ENCODE peak calls at places on chromosomes 11 and 22, in seven cellular contexts. C is sigmoid colon; V is CD8-positive, alpha-beta T cell; R is HCT116; P is effector memory CD4-positive, alpha-beta T cell; T is CD4-positive, alpha-beta memory T cell; A is ovary. S is an unnamed sample. For H3K4me1, the result is how much of the 10 kb centered on the place peaks cover.

GRCh38 chr11:76073716-76074115 is 132.6 kb downstream of the WNT11 start:
- DNase-seq in C (no peak), V (no peak), R (no peak), P (no peak), T (no peak), A (no peak), S (no peak)

GRCh38 chr22:29626497-29627195 is 23.2 kb downstream of the NF2 start:
- DNase-seq in C (no peak), V (no peak), R (no peak), P (no peak), T (no peak), A (no peak), S (no peak)

GRCh38 chr11:963852-964251 is 38.2 kb downstream of the AP2A2 start:
- DNase-seq in C (no peak), V (no peak), R (no peak), P (no peak), T (no peak), A (no peak), S (no peak)

GRCh38 chr11:95920460-95921105 is 3.3 kb downstream of the MTMR2 start:
- DNase-seq in C (no peak), V (no peak), R (no peak), P (no peak), T (no peak), A (no peak), S (no peak)

GRCh38 chr11:36751251-36751839 is 153.3 kb upstream of the RAG2 start:
- DNase-seq in C (no peak), V (no peak), R (no peak), P (no peak), T (no peak), A (no peak), S (no peak)

GRCh38 chr11:71481101-71481960 is 28.3 kb downstream of the NADSYN1 start:
- DNase-seq in C (no peak), V (no peak), R (no peak), P (no peak), T (no peak), A (no peak), S (no peak)

GRCh38 chr11:45025716-45026492 is 75.2 kb upstream of the TP53I11 start:
- DNase-seq in C (peak), V (no peak), R (no peak), P (no peak), T (peak), A (peak), S (no peak)

GRCh38 chr11:68796779-68797178 is 44.9 kb downstream of the CPT1A start:
- DNase-seq in C (no peak), V (no peak), R (no peak), P (no peak), T (no peak), A (no peak), S (no peak)

GRCh38 chr11:61509058-61510029 is 795 bp downstream of the LRRC10B start:
- DNase-seq in C (peak), V (peak), R (peak), P (peak), T (peak), A (no peak), S (peak)

GRCh38 chr11:94545641-94546470 is 2.1 kb downstream of the FUT4 start:
- DNase-seq in C (no peak), V (no peak), R (no peak), P (no peak), T (no peak), A (no peak), S (no peak)

GRCh38 chr22:35299217-35299716 is 427 bp upstream of the TOM1 start:
- DNase-seq in C (no peak), V (no peak), R (no peak), P (no peak), T (no peak), A (no peak), S (no peak)

GRCh38 chr11:7892059-7892699 is 38.9 kb downstream of the OR10A6 start:
- DNase-seq in C (no peak), V (no peak), R (no peak), P (no peak), T (no peak), A (no peak), S (no peak)

GRCh38 chr11:16365456-16366355 is 9.4 kb upstream of the SOX6 start:
- DNase-seq in C (no peak), V (no peak), R (no peak), P (no peak), T (no peak), A (no peak), S (no peak)

GRCh38 chr22:46247443-46247975 is 2.6 kb downstream of the CDPF1 start:
- DNase-seq in C (no peak), V (no peak), R (no peak), P (no peak), T (no peak), A (no peak), S (no peak)

GRCh38 chr11:17772704-17773600 is 38.4 kb downstream of the KCNC1 start:
- DNase-seq in C (peak), V (no peak), R (no peak), P (no peak), T (no peak), A (no peak), S (no peak)

GRCh38 chr22:22913989-22914388 is 26.4 kb downstream of the IGLL5 start:
- DNase-seq in C (no peak), V (no peak), R (no peak), P (no peak), T (no peak), A (no peak), S (no peak)

GRCh38 chr11:313304-313786 is 495 bp upstream of the IFITM1 start:
- DNase-seq in C (no peak), V (no peak), R (no peak), P (no peak), T (no peak), A (no peak), S (peak)

GRCh38 chr11:7385532-7385931 is 99.8 kb upstream of the OLFML1 start:
- DNase-seq in C (no peak), V (no peak), R (no peak), P (no peak), T (no peak), A (no peak), S (no peak)

GRCh38 chr22:45865561-45866397 is 111.2 kb downstream of the WNT7B start:
- DNase-seq in C (peak), V (peak), R (no peak), P (no peak), T (no peak), A (no peak), S (no peak)

DNA sequence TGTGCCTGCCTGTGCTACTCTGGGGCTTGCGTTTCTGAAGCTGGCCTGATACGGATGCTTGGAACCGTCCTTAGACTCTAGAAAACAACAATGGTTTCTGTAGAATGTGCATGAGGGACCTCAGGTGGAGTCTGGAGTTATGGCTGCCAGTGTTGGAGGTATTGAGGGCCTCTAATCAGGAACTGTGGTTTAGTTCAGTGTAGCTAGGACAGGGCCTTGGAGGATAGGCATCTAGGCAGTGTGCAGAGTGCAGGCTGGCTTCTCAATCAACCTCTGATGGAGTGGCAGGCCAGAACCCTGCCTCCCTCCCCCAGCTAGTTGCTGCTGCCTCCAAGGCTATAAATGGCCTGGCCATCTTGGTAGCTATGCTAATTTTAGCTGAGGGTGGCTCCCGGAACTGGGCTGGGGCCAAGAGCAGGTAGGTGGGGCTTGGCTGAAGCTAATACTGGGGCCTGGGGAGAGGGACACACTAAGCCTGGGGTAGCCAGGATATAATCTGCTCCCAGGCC is 4.0 kb downstream of the STIM1 start:
- DNase-seq in C (no peak), V (peak), R (no peak), P (no peak), T (no peak), A (no peak), S (no peak)
- H3K4me1 ChIP-seq in C (half or more), V (half or more), R (under half), P (half or more), T (half or more), A (under half), S (half or more)

GRCh38 chr11:130602700-130603584 is 154.5 kb downstream of the ADAMTS15 start:
- DNase-seq in C (no peak), V (no peak), R (no peak), P (no peak), T (no peak), A (no peak), S (no peak)
- H3K4me3 ChIP-seq in C (no peak), V (no peak), R (no peak), P (no peak), T (no peak), A (no peak), S (no peak)

GRCh38 chr11:70290341-70291065 is 20.0 kb downstream of the PPFIA1 start:
- DNase-seq in C (no peak), V (no peak), R (no peak), P (no peak), T (no peak), A (no peak), S (no peak)
- H3K27ac ChIP-seq in C (no peak), V (no peak), R (no peak), P (no peak), T (no peak), A (no peak), S (no peak)

GRCh38 chr22:41418717-41419116 is 27.9 kb downstream of the TOB2 start:
- DNase-seq in C (no peak), V (no peak), R (no peak), P (no peak), T (no peak), A (no peak), S (no peak)
- H3K4me1 ChIP-seq in C (half or more), V (under half), R (under half), P (under half), T (under half), A (under half), S (under half)

GRCh38 chr11:2382129-2382517 is 5.0 kb downstream of the CD81 start:
- DNase-seq in C (peak), V (no peak), R (no peak), P (no peak), T (no peak), A (no peak), S (no peak)

GRCh38 chr11:2385156-2386151 is 8.3 kb downstream of the CD81 start:
- DNase-seq in C (no peak), V (no peak), R (no peak), P (no peak), T (no peak), A (no peak), S (no peak)

GRCh38 chr11:2382927-2383822 is 6.1 kb downstream of the CD81 start:
- DNase-seq in C (peak), V (no peak), R (no peak), P (no peak), T (no peak), A (peak), S (no peak)

GRCh38 chr11:2384723-2385041 is 7.6 kb downstream of the CD81 start:
- DNase-seq in C (no peak), V (no peak), R (no peak), P (no peak), T (no peak), A (no peak), S (no peak)

GRCh38 chr11:2383823-2384722 is 7.0 kb downstream of the CD81 start:
- DNase-seq in C (no peak), V (no peak), R (no peak), P (peak), T (peak), A (peak), S (peak)
- H3K4me3 ChIP-seq in C (no peak), V (no peak), R (no peak), P (no peak), T (no peak), A (peak), S (no peak)

GRCh38 chr11:12678991-12679390 is 4.8 kb downstream of the TEAD1 start:
- DNase-seq in C (no peak), V (no peak), R (no peak), P (no peak), T (no peak), A (no peak), S (no peak)
- H3K27ac ChIP-seq in C (peak), V (no peak), R (no peak), P (no peak), T (no peak), A (no peak), S (no peak)

GRCh38 chr11:63918576-63919171 is 1.7 kb upstream of the RCOR2 start:
- DNase-seq in C (no peak), V (no peak), R (no peak), P (no peak), T (no peak), A (no peak), S (no peak)
- H3K4me1 ChIP-seq in C (half or more), V (under half), R (under half), P (under half), T (under half), A (under half), S (under half)

DNA sequence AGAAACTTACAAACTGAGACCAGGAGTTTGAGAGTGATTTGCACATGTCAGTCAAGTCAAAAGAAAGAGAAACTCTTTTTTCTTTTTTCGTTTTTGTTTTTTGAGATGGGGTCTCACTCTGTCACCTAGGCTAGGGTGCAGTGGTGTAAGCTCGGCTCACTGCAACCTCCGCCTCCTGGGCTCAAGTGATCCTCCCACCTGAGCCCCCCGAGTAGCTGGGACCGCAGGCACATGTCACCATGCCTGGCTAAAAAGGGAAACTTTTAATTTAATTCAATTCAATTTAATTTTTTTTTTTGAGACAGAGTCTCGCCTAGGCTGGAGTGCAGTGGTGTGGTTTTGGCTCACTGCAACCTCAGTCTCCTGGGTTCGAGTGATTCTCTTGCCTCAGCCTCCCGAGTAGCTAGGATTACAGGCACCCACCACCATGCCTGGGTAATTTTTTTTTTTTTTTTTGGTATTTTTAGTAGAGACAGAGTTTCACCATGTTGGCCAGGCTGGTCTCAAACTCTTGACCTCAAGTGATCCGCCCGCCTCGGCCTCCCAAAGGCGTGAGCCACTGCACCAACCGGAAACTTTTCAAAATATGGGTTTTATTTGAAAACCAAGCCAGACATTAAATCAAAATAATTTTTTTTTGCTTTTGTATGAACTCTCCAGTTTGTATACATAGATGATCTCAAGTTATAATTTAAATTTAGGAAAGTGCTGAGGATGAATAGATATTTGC is 9.9 kb downstream of the UCP3 start:
- DNase-seq in C (peak), V (no peak), R (no peak), P (no peak), T (no peak), A (no peak), S (no peak)
- H3K4me3 ChIP-seq in C (no peak), V (no peak), R (no peak), P (no peak), T (no peak), A (no peak), S (no peak)

S was measured in CD8-positive, alpha-beta memory T cell.